ENCODE peak calls at places on chromosomes 4 and X, in seven cellular contexts. U is GM23338, C is breast epithelium, Q is GM06990, D is cardiac muscle cell, I is mammary epithelial cell, M is colonic mucosa. X is an unnamed sample.

GRCh38 chrX:118239471-118239870 is 106.4 kb upstream of the WDR44 start:
- DNase-seq in U (no peak), C (no peak), Q (no peak), D (peak; percentile 17), I (no peak), M (no peak), X (no peak)

GRCh38 chr4:147741190-147741788 is 9.4 kb downstream of the ARHGAP10 start:
- DNase-seq in U (no peak), C (no peak), Q (no peak), D (peak; percentile 38), I (peak; percentile 29), M (no peak), X (no peak)

GRCh38 chr4:5158391-5158770 is 107.1 kb downstream of the STK32B start:
- DNase-seq in U (no peak), C (no peak), Q (no peak), D (no peak), I (no peak), M (no peak), X (no peak)

GRCh38 chrX:80984118-80984517 is 174.4 kb upstream of the BRWD3 start:
- DNase-seq in U (no peak), C (no peak), Q (no peak), D (no peak), I (no peak), M (no peak), X (no peak)

GRCh38 chr4:40672528-40673522 is 43.2 kb upstream of the RBM47 start:
- DNase-seq in U (peak; percentile 69), C (no peak), Q (peak; percentile 61), D (peak; percentile 99), I (peak; percentile 94), M (no peak), X (no peak)

GRCh38 chr4:244471-244870 is 60.8 kb downstream of the ZNF732 start:
- DNase-seq in U (peak; percentile 84), C (no peak), Q (no peak), D (peak; percentile 25), I (peak; percentile 9), M (peak; percentile 57), X (peak; percentile 15)

GRCh38 chr4:150367326-150367725 is 214.6 kb upstream of the MAB21L2 start:
- DNase-seq in U (peak; percentile 78), C (no peak), Q (no peak), D (no peak), I (no peak), M (no peak), X (no peak)

GRCh38 chrX:18931972-18932371 is 51.9 kb downstream of the PHKA2 start:
- DNase-seq in U (peak; percentile 45), C (no peak), Q (no peak), D (peak; percentile 41), I (no peak), M (peak; percentile 20), X (no peak)

GRCh38 chr4:17595471-17596005 is 18.5 kb downstream of the LAP3 start:
- DNase-seq in U (no peak), C (no peak), Q (peak; percentile 44), D (no peak), I (no peak), M (no peak), X (no peak)

GRCh38 chr4:92566284-92566683 is 262.5 kb downstream of the GRID2 start:
- DNase-seq in U (no peak), C (no peak), Q (no peak), D (no peak), I (no peak), M (no peak), X (no peak)

GRCh38 chr4:104352211-104352610 is 142.5 kb downstream of the CXXC4 start:
- DNase-seq in U (peak; percentile 65), C (no peak), Q (no peak), D (no peak), I (peak; percentile 6), M (no peak), X (no peak)

GRCh38 chr4:151983854-151984253 is 223.0 kb upstream of the GATB start:
- DNase-seq in U (no peak), C (no peak), Q (no peak), D (peak; percentile 0), I (no peak), M (no peak), X (no peak)

GRCh38 chrX:152819271-152819670 is 11.3 kb downstream of the CETN2 start:
- DNase-seq in U (no peak), C (no peak), Q (no peak), D (peak; percentile 15), I (no peak), M (no peak), X (no peak)

GRCh38 chr4:72997409-72997808 is 72.1 kb downstream of the COX18 start:
- DNase-seq in U (no peak), C (peak; percentile 47), Q (no peak), D (peak; percentile 17), I (peak; percentile 69), M (no peak), X (no peak)

GRCh38 chr4:36039031-36039430 is 205.3 kb downstream of the ARAP2 start:
- DNase-seq in U (peak; percentile 42), C (no peak), Q (peak; percentile 11), D (no peak), I (no peak), M (peak; percentile 27), X (no peak)

DNA sequence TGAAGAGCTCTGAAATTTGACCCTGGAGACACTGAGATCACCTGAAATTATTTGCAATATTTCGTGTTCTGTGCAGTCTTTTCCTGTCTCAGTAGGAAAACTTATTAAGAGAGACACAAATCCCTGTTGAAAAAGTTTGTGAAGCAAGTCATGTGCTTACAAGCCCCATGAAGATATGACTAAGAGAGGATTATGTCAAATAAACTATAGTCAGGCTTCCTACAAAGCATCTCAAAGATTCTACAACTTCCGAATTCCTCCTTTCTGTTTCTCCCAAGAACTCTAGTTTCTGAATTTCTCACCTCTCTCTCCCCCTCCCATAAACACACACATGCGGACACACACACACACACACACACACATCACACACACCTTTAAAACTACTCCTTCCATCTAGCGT is 230.8 kb downstream of the HS3ST1 start:
- DNase-seq in U (no peak), C (no peak), Q (no peak), D (no peak), I (no peak), M (no peak), X (no peak)
- H3K36me3 ChIP-seq in U (no peaks in the 10 kb centered on the region), C (no peaks in the 10 kb centered on the region), Q (no peaks in the 10 kb centered on the region), D (no peaks in the 10 kb centered on the region), I (no peaks in the 10 kb centered on the region), M (no peaks in the 10 kb centered on the region), X (no peaks in the 10 kb centered on the region)

GRCh38 chr4:26425953-26426352 is 64.3 kb downstream of the CCKAR start:
- DNase-seq in U (no peak), C (no peak), Q (no peak), D (no peak), I (no peak), M (no peak), X (no peak)

GRCh38 chr4:26424838-26425237 is 65.4 kb downstream of the CCKAR start:
- DNase-seq in U (no peak), C (no peak), Q (no peak), D (no peak), I (no peak), M (no peak), X (no peak)

GRCh38 chr4:26431461-26432165 is 58.7 kb downstream of the CCKAR start:
- DNase-seq in U (no peak), C (no peak), Q (no peak), D (no peak), I (peak; percentile 49), M (no peak), X (no peak)

GRCh38 chr4:26424143-26424542 is 66.1 kb downstream of the CCKAR start:
- DNase-seq in U (no peak), C (no peak), Q (no peak), D (no peak), I (no peak), M (no peak), X (no peak)

DNA sequence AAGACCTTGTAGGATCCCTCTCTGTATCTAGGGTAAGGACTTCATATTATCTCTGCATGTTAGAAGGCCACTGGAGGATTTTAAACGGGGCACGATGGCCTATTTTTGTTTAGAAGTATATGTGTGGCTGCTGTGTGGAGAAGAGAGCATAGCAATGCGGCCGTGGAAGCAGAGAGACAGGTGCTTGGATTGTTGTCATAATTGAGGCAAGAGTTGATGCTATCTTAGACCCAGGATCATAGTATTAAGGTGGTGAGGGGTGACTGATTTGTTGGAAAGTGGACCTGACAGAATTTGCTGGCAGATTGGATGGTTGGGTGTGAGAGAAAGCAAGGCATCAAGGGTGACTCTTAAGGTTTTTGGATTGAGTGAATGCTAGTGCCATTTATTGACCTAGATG is 63.4 kb downstream of the CCKAR start:
- DNase-seq in U (no peak), C (no peak), Q (no peak), D (no peak), I (no peak), M (no peak), X (no peak)
- H3K36me3 ChIP-seq in U (peaks cover 25% of the 10 kb centered on the region), C (no peaks in the 10 kb centered on the region), Q (peaks cover 4% of the 10 kb centered on the region), D (peaks cover 32% of the 10 kb centered on the region), I (peaks cover 2% of the 10 kb centered on the region), M (no peaks in the 10 kb centered on the region), X (no peaks in the 10 kb centered on the region)

GRCh38 chr4:87476934-87477333 is 52.2 kb downstream of the SPARCL1 start:
- DNase-seq in U (no peak), C (no peak), Q (no peak), D (no peak), I (no peak), M (no peak), X (no peak)

GRCh38 chr4:87478732-87479250 is 50.4 kb downstream of the SPARCL1 start:
- DNase-seq in U (no peak), C (no peak), Q (no peak), D (no peak), I (no peak), M (no peak), X (no peak)

DNA sequence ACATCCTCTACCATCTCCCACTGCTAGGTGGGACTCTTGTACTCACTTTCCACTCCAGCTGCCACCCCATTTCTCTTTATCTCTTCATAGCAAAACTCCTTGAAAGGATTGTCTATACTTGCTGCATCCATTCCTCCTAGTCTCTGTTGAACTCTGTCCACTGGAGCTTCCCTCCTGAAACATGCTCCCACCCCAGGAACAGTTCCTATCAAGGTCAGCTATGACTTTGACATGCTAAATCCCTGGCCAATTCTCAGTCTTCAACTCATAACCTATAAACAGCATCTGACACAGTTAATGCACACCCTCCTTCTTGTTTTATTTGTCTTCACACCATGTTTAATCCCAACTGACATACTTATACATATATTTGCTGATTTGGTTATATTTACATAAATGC is 47.8 kb downstream of the SPARCL1 start:
- DNase-seq in U (no peak), C (no peak), Q (no peak), D (no peak), I (no peak), M (no peak), X (no peak)
- H3K36me3 ChIP-seq in U (peaks cover 3% of the 10 kb centered on the region), C (no peaks in the 10 kb centered on the region), Q (no peaks in the 10 kb centered on the region), D (no peaks in the 10 kb centered on the region), I (no peaks in the 10 kb centered on the region), M (no peaks in the 10 kb centered on the region), X (no peaks in the 10 kb centered on the region)

GRCh38 chrX:70498129-70498528 is 53.5 kb downstream of the DLG3 start:
- DNase-seq in U (no peak), C (no peak), Q (no peak), D (no peak), I (no peak), M (no peak), X (no peak)

GRCh38 chrX:70497026-70497425 is 52.4 kb downstream of the DLG3 start:
- DNase-seq in U (no peak), C (no peak), Q (no peak), D (no peak), I (no peak), M (no peak), X (no peak)

GRCh38 chrX:70500826-70501225 is 56.2 kb downstream of the DLG3 start:
- DNase-seq in U (no peak), C (no peak), Q (no peak), D (no peak), I (no peak), M (no peak), X (no peak)

GRCh38 chrX:70494441-70494840 is 49.8 kb downstream of the DLG3 start:
- DNase-seq in U (no peak), C (no peak), Q (no peak), D (no peak), I (no peak), M (no peak), X (no peak)

GRCh38 chrX:70496491-70496890 is 51.9 kb downstream of the DLG3 start:
- DNase-seq in U (no peak), C (no peak), Q (no peak), D (no peak), I (no peak), M (no peak), X (no peak)
- H3K36me3 ChIP-seq in U (no peaks in the 10 kb centered on the region), C (no peaks in the 10 kb centered on the region), Q (no peaks in the 10 kb centered on the region), D (peaks cover 12% of the 10 kb centered on the region), I (peaks cover 2% of the 10 kb centered on the region), M (no peaks in the 10 kb centered on the region), X (no peaks in the 10 kb centered on the region)

X was measured in Panc1.